ENCODE peak calls at places on chromosome 5, in seven cellular contexts. S is adrenal gland; L is CD8-positive, alpha-beta T cell; U is cardiac muscle cell; I is pancreas; R is A549; P is GM23338. Y is an unnamed sample. For H3K4me1, the result is how much of the 10 kb centered on the place peaks cover.

GRCh38 chr5:148012806-148013205 is 51.0 kb upstream of the SPINK5 start:
- DNase-seq in S (no peak), L (no peak), U (no peak), I (no peak), R (no peak), P (no peak), Y (no peak)

GRCh38 chr5:55868846-55869245 is 17.7 kb downstream of the IL31RA start:
- DNase-seq in S (peak), L (no peak), U (peak), I (no peak), R (peak), P (no peak), Y (no peak)

GRCh38 chr5:72955143-72955767 is 586 bp upstream of the FCHO2 start:
- DNase-seq in S (peak), L (no peak), U (peak), I (no peak), R (no peak), P (peak), Y (no peak)

GRCh38 chr5:15073453-15073852 is 201.9 kb upstream of the ANKH start:
- DNase-seq in S (no peak), L (no peak), U (no peak), I (no peak), R (no peak), P (no peak), Y (no peak)

GRCh38 chr5:32852535-32852934 is 141.4 kb downstream of the NPR3 start:
- DNase-seq in S (peak), L (no peak), U (peak), I (peak), R (peak), P (peak), Y (no peak)

GRCh38 chr5:160506006-160507004 is 84.7 kb downstream of the PTTG1 start:
- DNase-seq in S (peak), L (peak), U (peak), I (no peak), R (no peak), P (peak), Y (no peak)

GRCh38 chr5:133610489-133611356 is 1.6 kb downstream of the FSTL4 start:
- DNase-seq in S (peak), L (no peak), U (peak), I (peak), R (peak), P (peak), Y (peak)

GRCh38 chr5:1507961-1508678 is 15.6 kb downstream of the LPCAT1 start:
- DNase-seq in S (no peak), L (no peak), U (no peak), I (no peak), R (no peak), P (no peak), Y (peak)

GRCh38 chr5:101561018-101561417 is 657.9 kb upstream of the ST8SIA4 start:
- DNase-seq in S (no peak), L (no peak), U (no peak), I (no peak), R (no peak), P (peak), Y (no peak)

DNA sequence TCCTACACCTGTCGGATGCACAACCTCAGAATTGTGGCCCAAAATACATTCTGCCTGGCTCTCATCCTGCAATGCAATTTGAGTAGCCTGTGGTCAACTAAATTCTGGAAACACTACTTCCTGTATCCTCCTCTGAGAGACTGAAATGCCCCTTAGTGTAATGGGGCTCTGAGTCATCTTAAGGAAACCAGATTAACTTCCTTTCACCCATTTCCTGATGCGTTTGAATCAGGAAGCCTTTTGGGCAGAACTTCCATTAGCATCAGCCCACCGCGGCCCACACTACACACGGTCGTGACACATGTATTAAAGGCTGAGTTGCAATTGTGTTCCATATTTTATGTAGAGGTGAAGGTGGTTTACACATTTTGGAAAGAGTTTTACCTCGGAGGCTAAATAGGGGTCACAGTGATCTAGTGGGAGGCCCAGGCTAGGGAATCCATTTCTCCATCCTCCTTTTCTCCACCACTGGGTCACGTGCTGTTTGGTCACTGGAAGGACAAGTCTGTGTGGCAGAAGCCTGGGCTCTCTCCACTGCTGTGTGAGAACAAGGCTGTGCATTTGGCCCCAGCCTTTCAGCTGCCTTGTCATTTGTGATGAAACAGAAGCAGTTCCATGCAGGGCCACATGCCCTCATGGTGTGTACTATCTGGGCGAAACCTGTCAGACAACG is 55.9 kb downstream of the DAP start:
- DNase-seq in S (peak), L (no peak), U (peak), I (no peak), R (no peak), P (no peak), Y (no peak)
- H3K4me1 ChIP-seq in S (under half), L (under half), U (under half), I (half or more), R (under half), P (under half), Y (under half)

GRCh38 chr5:127960126-127960744 is 123.3 kb upstream of the SLC12A2 start:
- DNase-seq in S (peak), L (no peak), U (peak), I (no peak), R (no peak), P (no peak), Y (no peak)
- H3K4me1 ChIP-seq in S (under half), L (under half), U (under half), I (under half), R (under half), P (under half), Y (under half)

GRCh38 chr5:68054625-68055024 is 160.9 kb upstream of the PIK3R1 start:
- DNase-seq in S (no peak), L (no peak), U (peak), I (no peak), R (no peak), P (no peak), Y (no peak)
- H3K4me1 ChIP-seq in S (under half), L (under half), U (under half), I (under half), R (under half), P (under half), Y (under half)

DNA sequence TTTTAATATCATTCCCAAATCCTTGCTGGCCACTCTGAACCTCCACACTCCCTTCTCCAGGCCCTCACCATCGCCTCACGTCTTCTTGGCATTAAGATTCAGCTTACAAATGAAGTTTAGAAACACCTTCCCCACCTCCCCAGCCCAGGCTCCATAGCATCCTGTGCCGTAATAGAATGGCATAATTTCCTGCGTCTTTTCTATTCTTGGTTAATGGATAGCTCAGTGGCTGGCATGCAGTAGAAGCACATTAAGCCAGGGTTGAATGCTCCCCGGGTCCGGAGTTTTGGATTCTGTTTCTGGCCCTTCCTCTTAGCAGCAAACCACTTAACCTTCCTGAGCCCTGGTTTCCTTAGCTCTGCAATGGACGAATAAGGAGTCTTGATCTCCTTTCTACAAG is 13.8 kb downstream of the WWC1 start:
- DNase-seq in S (no peak), L (no peak), U (no peak), I (no peak), R (peak), P (no peak), Y (no peak)
- H3K4me1 ChIP-seq in S (under half), L (under half), U (under half), I (half or more), R (half or more), P (under half), Y (under half)

GRCh38 chr5:176693477-176693851 is 46.2 kb downstream of the TSPAN17 start:
- DNase-seq in S (no peak), L (no peak), U (peak), I (no peak), R (no peak), P (no peak), Y (no peak)
- H3K4me1 ChIP-seq in S (under half), L (under half), U (under half), I (under half), R (under half), P (under half), Y (under half)

Y was measured in spleen.